ENCODE peak calls at places on chromosomes 2 and 18, in seven cellular contexts. One of them, this sample, is unnamed.

GRCh38 chr18:61831071-61831470 is 61.7 kb downstream of the RNF152 start:
- DNase-seq in midbrain: no peak
- DNase-seq in neural crest cell: no peak
- DNase-seq in left cardiac atrium: no peak
- DNase-seq in SK-N-SH: peak
- DNase-seq in GM12865: no peak
- DNase-seq in retina: peak
- DNase-seq in this sample: no peak

GRCh38 chr2:94993176-94994062 is 32.1 kb upstream of the MAL start:
- DNase-seq in GM12865: no peak
- DNase-seq in SK-N-SH: no peak
- DNase-seq in midbrain: no peak
- DNase-seq in neural crest cell: no peak
- DNase-seq in retina: no peak
- DNase-seq in left cardiac atrium: no peak
- DNase-seq in this sample: no peak

GRCh38 chr2:1561793-1562521 is 148.7 kb downstream of the TPO start:
- DNase-seq in neural crest cell: no peak
- DNase-seq in SK-N-SH: no peak
- DNase-seq in left cardiac atrium: peak
- DNase-seq in GM12865: no peak
- DNase-seq in retina: no peak
- DNase-seq in midbrain: no peak
- DNase-seq in this sample: no peak

GRCh38 chr2:38075436-38076249 is at the start of gene CYP1B1:
- DNase-seq in SK-N-SH: peak
- DNase-seq in neural crest cell: no peak
- DNase-seq in midbrain: no peak
- DNase-seq in retina: no peak
- DNase-seq in left cardiac atrium: peak
- DNase-seq in GM12865: no peak
- DNase-seq in this sample: no peak

GRCh38 chr18:48826271-48826670 is 124.5 kb downstream of the SMAD7 start:
- DNase-seq in retina: no peak
- DNase-seq in left cardiac atrium: peak
- DNase-seq in midbrain: no peak
- DNase-seq in SK-N-SH: no peak
- DNase-seq in GM12865: no peak
- DNase-seq in neural crest cell: no peak
- DNase-seq in this sample: no peak

GRCh38 chr2:9347411-9347853 is 75.9 kb downstream of the ITGB1BP1 start:
- DNase-seq in retina: no peak
- DNase-seq in SK-N-SH: no peak
- DNase-seq in left cardiac atrium: peak
- DNase-seq in neural crest cell: no peak
- DNase-seq in midbrain: no peak
- DNase-seq in GM12865: no peak
- DNase-seq in this sample: no peak

GRCh38 chr18:49026501-49027378 is 76.0 kb upstream of the SMAD7 start:
- DNase-seq in GM12865: no peak
- DNase-seq in neural crest cell: no peak
- DNase-seq in SK-N-SH: no peak
- DNase-seq in midbrain: no peak
- DNase-seq in left cardiac atrium: no peak
- DNase-seq in retina: no peak
- DNase-seq in this sample: no peak

GRCh38 chr2:111534816-111535803 is 348.9 kb downstream of the ANAPC1 start:
- DNase-seq in midbrain: no peak
- DNase-seq in SK-N-SH: no peak
- DNase-seq in GM12865: no peak
- DNase-seq in neural crest cell: no peak
- DNase-seq in retina: no peak
- DNase-seq in left cardiac atrium: no peak
- DNase-seq in this sample: no peak

GRCh38 chr18:11533942-11534496 is 75.4 kb upstream of the SLC35G4 start:
- DNase-seq in midbrain: no peak
- DNase-seq in left cardiac atrium: no peak
- DNase-seq in retina: no peak
- DNase-seq in GM12865: no peak
- DNase-seq in SK-N-SH: no peak
- DNase-seq in neural crest cell: no peak
- DNase-seq in this sample: no peak

GRCh38 chr2:147061269-147061668 is 783.6 kb upstream of the ACVR2A start:
- DNase-seq in left cardiac atrium: no peak
- DNase-seq in SK-N-SH: no peak
- DNase-seq in retina: no peak
- DNase-seq in GM12865: no peak
- DNase-seq in midbrain: no peak
- DNase-seq in neural crest cell: no peak
- DNase-seq in this sample: no peak